ENCODE peak calls at places on chromosomes 6 and 20, in seven cellular contexts. K is uterus, I is tibial nerve, G is upper lobe of left lung, A is transverse colon, F is spleen, X is body of pancreas. N is an unnamed sample.
A peak's percentile ranks its signal among the peaks of the same experiment; 100 is the strongest.

GRCh38 chr6:55141611-55142010 is 32.7 kb upstream of the HCRTR2 start:
- DNase-seq in K (no peak), I (no peak), G (no peak), A (no peak), F (no peak), X (no peak), N (no peak)

GRCh38 chr20:38283236-38283635 is 20.7 kb upstream of the BPI start:
- DNase-seq in K (no peak), I (no peak), G (no peak), A (no peak), F (no peak), X (no peak), N (no peak)

GRCh38 chr6:169620171-169621125 is 81.4 kb downstream of the WDR27 start:
- DNase-seq in K (no peak), I (no peak), G (no peak), A (no peak), F (no peak), X (no peak), N (no peak)

GRCh38 chr6:7165736-7166296 is 58.1 kb downstream of the RREB1 start:
- DNase-seq in K (no peak), I (no peak), G (peak; percentile 57), A (no peak), F (no peak), X (no peak), N (no peak)

GRCh38 chr20:50346372-50347347 is 156.0 kb downstream of the CEBPB start:
- DNase-seq in K (peak; percentile 84), I (peak; percentile 80), G (no peak), A (peak; percentile 83), F (peak; percentile 88), X (peak; percentile 85), N (peak; percentile 96)

GRCh38 chr6:15296735-15297134 is 50.9 kb downstream of the JARID2 start:
- DNase-seq in K (no peak), I (no peak), G (no peak), A (no peak), F (no peak), X (no peak), N (no peak)

GRCh38 chr6:50602191-50602810 is 111.0 kb upstream of the TFAP2D start:
- DNase-seq in K (no peak), I (no peak), G (no peak), A (no peak), F (no peak), X (no peak), N (no peak)

GRCh38 chr20:43448748-43449535 is 8.8 kb upstream of the SRSF6 start:
- DNase-seq in K (peak; percentile 21), I (no peak), G (no peak), A (peak; percentile 30), F (no peak), X (peak; percentile 56), N (peak; percentile 66)

GRCh38 chr20:19506021-19506420 is 252.0 kb upstream of the RIN2 start:
- DNase-seq in K (no peak), I (no peak), G (no peak), A (no peak), F (no peak), X (no peak), N (no peak)

DNA sequence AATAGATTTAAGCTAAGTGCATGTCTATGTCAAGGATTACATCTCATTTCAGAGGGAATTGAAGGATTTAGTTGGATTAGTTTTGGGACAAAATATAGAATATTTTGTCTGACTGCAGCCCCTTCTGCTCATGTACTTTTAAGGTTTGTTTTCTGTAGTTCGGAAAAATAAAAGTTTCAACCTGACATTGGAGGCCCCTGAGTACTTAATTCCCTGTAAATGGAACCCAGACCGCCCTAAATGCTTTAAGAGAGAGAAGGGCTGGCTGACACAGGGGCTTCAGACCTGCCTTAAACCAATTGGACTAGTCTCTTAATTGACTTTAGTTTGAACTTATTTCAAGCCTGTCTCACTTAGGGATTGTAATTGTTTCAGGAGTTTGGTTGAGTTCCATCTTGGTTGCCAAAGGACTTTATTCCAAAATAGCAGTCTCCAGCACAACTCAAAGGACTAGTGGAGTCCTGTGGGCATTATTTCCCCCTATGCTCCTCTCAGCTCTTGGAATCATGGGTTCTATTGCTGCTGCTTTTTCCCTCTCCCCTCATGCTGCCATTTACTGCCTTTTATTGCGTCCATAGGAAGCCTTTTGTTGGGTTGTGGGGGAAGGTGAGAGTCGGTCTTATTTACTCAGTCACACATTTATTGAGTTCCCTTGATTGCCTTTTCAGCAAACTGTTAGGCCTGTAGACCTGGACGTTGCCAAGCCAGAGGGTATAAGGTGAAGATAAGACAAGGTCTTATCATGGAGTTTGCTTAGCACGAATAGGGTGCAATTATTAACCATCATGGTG is 14.5 kb downstream of the BRD2 start:
- DNase-seq in K (no peak), I (no peak), G (no peak), A (no peak), F (no peak), X (no peak), N (no peak)
- TF ChIP-seq POLR2A in K (no peak), I (no peak), G (no peak), A (no peak), F (no peak), X (no peak), N (no peak)

GRCh38 chr6:42726485-42727083 is 4.2 kb upstream of the PRPH2 start:
- DNase-seq in K (peak; percentile 67), I (peak; percentile 52), G (no peak), A (peak; percentile 79), F (peak; percentile 87), X (peak; percentile 93), N (peak; percentile 89)

GRCh38 chr6:42726026-42726425 is 3.6 kb upstream of the PRPH2 start:
- DNase-seq in K (no peak), I (no peak), G (no peak), A (no peak), F (no peak), X (no peak), N (no peak)

GRCh38 chr6:42724825-42725224 is 2.4 kb upstream of the PRPH2 start:
- DNase-seq in K (no peak), I (no peak), G (no peak), A (no peak), F (no peak), X (no peak), N (no peak)

GRCh38 chr6:42727627-42728026 is 5.2 kb upstream of the PRPH2 start:
- DNase-seq in K (peak; percentile 35), I (no peak), G (peak; percentile 68), A (no peak), F (no peak), X (no peak), N (peak; percentile 19)

GRCh38 chr6:42727084-42727601 is 4.7 kb upstream of the PRPH2 start:
- DNase-seq in K (peak; percentile 49), I (no peak), G (peak; percentile 87), A (no peak), F (peak; percentile 80), X (peak; percentile 26), N (no peak)
- H3K27ac ChIP-seq in K (peak overlapping the region; percentile 83), I (peak overlapping the region; percentile 87), G (peak overlapping the region; percentile 81), A (peak overlapping the region; percentile 85), F (peak overlapping the region; percentile 87), X (peak overlapping the region; percentile 56), N (peak overlapping the region; percentile 41)

DNA sequence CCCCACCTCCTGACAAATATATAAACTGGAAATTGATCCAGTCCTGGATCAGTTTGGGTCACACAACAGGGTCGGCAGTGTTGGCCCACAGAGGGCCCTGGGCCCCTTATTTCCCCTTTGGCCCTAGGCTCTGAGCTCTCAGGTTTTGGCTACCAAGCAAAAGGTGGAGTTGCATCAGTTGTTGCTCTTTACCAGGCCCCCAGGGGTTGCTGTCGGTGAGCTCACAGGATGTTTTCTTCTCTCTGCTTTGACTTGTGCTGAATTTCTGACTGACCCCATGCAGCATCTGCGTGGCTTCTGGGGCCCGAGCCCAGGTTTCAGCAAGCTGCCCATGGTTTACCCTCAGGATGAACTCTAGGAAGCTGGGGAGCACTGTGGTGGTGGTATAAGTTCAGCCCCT is 44.6 kb downstream of the PPARD start:
- DNase-seq in K (no peak), I (no peak), G (no peak), A (no peak), F (no peak), X (no peak), N (no peak)
- TF ChIP-seq CTCF in K (no peak), I (no peak), G (no peak), A (no peak), F (no peak), X (no peak), N (no peak)

DNA sequence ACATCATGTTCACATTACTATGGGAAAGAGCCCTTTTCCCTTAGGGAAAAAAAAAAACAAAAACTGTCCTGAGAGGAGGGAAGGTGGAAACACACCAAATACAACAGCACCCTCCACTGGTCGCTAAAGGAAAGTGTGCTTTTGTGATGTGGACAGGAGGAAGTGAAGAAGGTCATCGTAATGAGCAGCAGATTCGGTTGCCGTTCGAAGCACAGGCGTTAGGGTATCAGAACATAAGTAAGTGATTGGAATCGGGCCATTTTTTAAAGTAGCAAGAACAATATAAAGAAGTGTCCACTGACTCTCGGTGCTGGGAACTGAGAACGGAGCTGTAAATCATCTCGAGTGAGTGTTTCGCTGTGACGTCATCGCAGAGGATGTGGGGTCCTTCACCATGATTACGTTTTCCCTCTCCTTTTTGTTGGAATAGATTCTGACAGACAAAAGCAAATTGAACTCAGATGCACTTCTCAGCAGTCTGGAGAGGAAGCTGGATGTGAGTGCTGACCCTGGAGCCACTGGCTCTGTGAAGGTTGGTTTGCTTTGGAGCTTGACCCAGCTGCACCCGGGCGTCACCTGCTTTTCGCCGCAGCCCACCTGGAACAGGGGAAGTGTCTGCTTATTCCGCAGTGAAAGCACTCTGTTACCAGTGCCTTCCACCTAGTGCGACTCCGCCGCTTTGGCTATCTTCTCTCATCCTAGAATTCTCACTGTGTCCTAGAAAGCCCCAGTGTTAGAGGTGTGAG is 203.6 kb upstream of the GMDS start:
- DNase-seq in K (no peak), I (no peak), G (no peak), A (peak; percentile 43), F (no peak), X (peak; percentile 44), N (peak; percentile 30)
- TF ChIP-seq POLR2A in K (no peak), I (no peak), G (no peak), A (no peak), F (no peak), X (no peak), N (no peak)

DNA sequence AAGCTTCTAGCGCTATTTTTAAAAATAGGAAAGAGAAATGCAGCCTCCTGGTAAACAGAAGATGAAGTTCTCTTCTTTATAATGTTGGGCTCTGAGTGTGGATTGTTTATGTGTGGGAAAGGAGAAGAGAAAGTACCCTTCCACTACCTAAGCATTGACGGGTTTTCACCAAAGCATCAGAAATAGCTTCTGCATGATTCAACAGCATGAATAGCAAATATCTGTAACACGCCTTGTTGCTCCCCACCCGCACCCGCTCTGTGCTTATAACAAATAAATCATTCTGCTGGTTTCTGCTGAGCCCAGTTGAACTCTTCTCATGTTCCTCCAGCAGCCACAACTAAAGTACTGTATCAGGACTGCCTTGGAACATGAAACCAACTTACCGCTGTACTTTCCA is 20.7 kb downstream of the TXLNB start:
- DNase-seq in K (no peak), I (no peak), G (no peak), A (peak; percentile 32), F (peak; percentile 82), X (peak; percentile 20), N (no peak)
- H3K27ac ChIP-seq in K (no peak overlapping the region), I (peak overlapping the region; percentile 46), G (no peak overlapping the region), A (peak overlapping the region; percentile 52), F (peak overlapping the region; percentile 62), X (no peak overlapping the region), N (no peak overlapping the region)